ENCODE peak calls at places on chromosome 7, in seven cellular contexts. W is breast epithelium, P is cardiac muscle cell, V is transverse colon, L is H9, S is spleen, C is IMR-90. Z is an unnamed sample.

GRCh38 chr7:17129218-17129617 is 169.2 kb upstream of the AHR start:
- DNase-seq in W (no peak), P (no peak), V (no peak), L (no peak), S (no peak), C (no peak), Z (no peak)

GRCh38 chr7:4610768-4611467 is 71.2 kb upstream of the FOXK1 start:
- DNase-seq in W (no peak), P (peak; percentile 79), V (peak; percentile 55), L (peak; percentile 41), S (peak; percentile 71), C (peak; percentile 69), Z (no peak)

GRCh38 chr7:79287976-79288375 is 165.5 kb downstream of the MAGI2 start:
- DNase-seq in W (no peak), P (peak; percentile 21), V (no peak), L (no peak), S (no peak), C (peak; percentile 73), Z (no peak)

GRCh38 chr7:18425227-18425626 is 70.3 kb upstream of the HDAC9 start:
- DNase-seq in W (no peak), P (no peak), V (no peak), L (no peak), S (no peak), C (no peak), Z (no peak)

GRCh38 chr7:155482511-155483183 is 24.7 kb downstream of the EN2 start:
- DNase-seq in W (no peak), P (no peak), V (no peak), L (no peak), S (no peak), C (no peak), Z (no peak)

GRCh38 chr7:108327353-108327752 is 128.9 kb downstream of the NRCAM start:
- DNase-seq in W (no peak), P (no peak), V (no peak), L (no peak), S (no peak), C (no peak), Z (no peak)

GRCh38 chr7:20290505-20291111 is 40.1 kb upstream of the ITGB8 start:
- DNase-seq in W (no peak), P (no peak), V (no peak), L (no peak), S (no peak), C (no peak), Z (no peak)

GRCh38 chr7:142927085-142927745 is 6.3 kb downstream of the TRPV5 start:
- DNase-seq in W (no peak), P (no peak), V (no peak), L (no peak), S (no peak), C (no peak), Z (no peak)

GRCh38 chr7:44981035-44981706 is 2.4 kb upstream of the MYO1G start:
- DNase-seq in W (no peak), P (no peak), V (no peak), L (no peak), S (peak; percentile 68), C (no peak), Z (no peak)

GRCh38 chr7:21851445-21852043 is 94.2 kb downstream of the CDCA7L start:
- DNase-seq in W (no peak), P (no peak), V (no peak), L (no peak), S (no peak), C (no peak), Z (no peak)

GRCh38 chr7:108134486-108134885 is 4.3 kb upstream of the LAMB4 start:
- DNase-seq in W (no peak), P (no peak), V (no peak), L (no peak), S (no peak), C (no peak), Z (no peak)

GRCh38 chr7:134890246-134891240 is 95.8 kb upstream of the AGBL3 start:
- DNase-seq in W (no peak), P (peak; percentile 56), V (no peak), L (no peak), S (no peak), C (peak; percentile 57), Z (no peak)

GRCh38 chr7:140476698-140477261 is 2.5 kb downstream of the MKRN1 start:
- DNase-seq in W (no peak), P (no peak), V (no peak), L (no peak), S (no peak), C (no peak), Z (no peak)

GRCh38 chr7:140479062-140479738 is at the start of gene MKRN1:
- DNase-seq in W (peak; percentile 95), P (peak; percentile 94), V (peak; percentile 97), L (peak; percentile 98), S (peak; percentile 98), C (peak; percentile 90), Z (peak; percentile 73)

GRCh38 chr7:140478361-140479061 is 794 bp downstream of the MKRN1 start:
- DNase-seq in W (peak; percentile 54), P (peak; percentile 47), V (peak; percentile 43), L (peak; percentile 44), S (no peak), C (peak; percentile 27), Z (no peak)

GRCh38 chr7:140475747-140476333 is 3.5 kb downstream of the MKRN1 start:
- DNase-seq in W (no peak), P (peak; percentile 53), V (peak; percentile 62), L (no peak), S (no peak), C (peak; percentile 41), Z (no peak)

GRCh38 chr7:140479739-140480084 is 407 bp upstream of the MKRN1 start:
- DNase-seq in W (no peak), P (no peak), V (no peak), L (no peak), S (no peak), C (no peak), Z (no peak)
- H3K27ac ChIP-seq in W (peak overlapping the region; percentile 94), P (peak overlapping the region; percentile 65), V (peak overlapping the region; percentile 96), L (peak overlapping the region; percentile 24), S (peak overlapping the region; percentile 98), C (no peak overlapping the region), Z (peak overlapping the region; percentile 89)

GRCh38 chr7:39816462-39817065 is 133.5 kb upstream of the CDK13 start:
- DNase-seq in W (no peak), P (no peak), V (no peak), L (no peak), S (no peak), C (no peak), Z (no peak)

GRCh38 chr7:39824801-39825200 is 125.3 kb upstream of the CDK13 start:
- DNase-seq in W (no peak), P (no peak), V (no peak), L (no peak), S (no peak), C (no peak), Z (no peak)

GRCh38 chr7:39825391-39825790 is 124.7 kb upstream of the CDK13 start:
- DNase-seq in W (no peak), P (no peak), V (no peak), L (no peak), S (no peak), C (peak; percentile 7), Z (no peak)

GRCh38 chr7:39819514-39819913 is 130.5 kb upstream of the CDK13 start:
- DNase-seq in W (no peak), P (no peak), V (no peak), L (no peak), S (no peak), C (no peak), Z (no peak)
- H3K27ac ChIP-seq in W (no peak overlapping the region), P (no peak overlapping the region), V (no peak overlapping the region), L (no peak overlapping the region), S (no peak overlapping the region), C (no peak overlapping the region), Z (no peak overlapping the region)

GRCh38 chr7:30367561-30367960 is 83.2 kb downstream of the ZNRF2 start:
- DNase-seq in W (no peak), P (no peak), V (no peak), L (no peak), S (no peak), C (no peak), Z (no peak)
- H3K27ac ChIP-seq in W (no peak overlapping the region), P (no peak overlapping the region), V (no peak overlapping the region), L (no peak overlapping the region), S (no peak overlapping the region), C (no peak overlapping the region), Z (no peak overlapping the region)

DNA sequence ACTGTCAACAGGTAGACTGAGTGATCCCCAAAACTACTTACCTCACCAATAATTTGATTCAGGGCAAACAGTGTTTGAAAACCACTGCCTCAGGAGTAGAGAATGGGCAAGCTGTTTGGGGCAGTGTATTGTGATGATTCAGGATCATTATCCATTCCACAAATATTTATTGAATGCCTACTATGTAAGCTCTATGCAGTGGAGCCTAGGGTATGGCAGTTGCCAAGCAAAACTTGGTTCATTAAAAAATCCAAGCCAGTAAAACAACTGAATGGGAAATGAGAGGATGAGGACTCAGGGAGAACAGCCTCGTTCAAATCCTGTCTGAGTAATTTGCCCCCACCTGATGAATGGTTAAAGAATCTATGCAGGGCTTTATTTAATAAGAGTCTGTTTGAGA is 71.5 kb downstream of the CREB5 start:
- DNase-seq in W (no peak), P (no peak), V (no peak), L (no peak), S (no peak), C (peak; percentile 51), Z (no peak)
- H3K27ac ChIP-seq in W (no peak overlapping the region), P (no peak overlapping the region), V (no peak overlapping the region), L (no peak overlapping the region), S (no peak overlapping the region), C (no peak overlapping the region), Z (no peak overlapping the region)

GRCh38 chr7:1563939-1564602 is 5.8 kb downstream of the PSMG3 start:
- DNase-seq in W (no peak), P (no peak), V (no peak), L (no peak), S (no peak), C (no peak), Z (no peak)
- H3K27ac ChIP-seq in W (no peak overlapping the region), P (no peak overlapping the region), V (no peak overlapping the region), L (no peak overlapping the region), S (no peak overlapping the region), C (no peak overlapping the region), Z (peak overlapping the region; percentile 55)

GRCh38 chr7:51276967-51277366 is 39.6 kb downstream of the COBL start:
- DNase-seq in W (no peak), P (no peak), V (no peak), L (no peak), S (no peak), C (no peak), Z (no peak)

GRCh38 chr7:51276091-51276605 is 40.5 kb downstream of the COBL start:
- DNase-seq in W (no peak), P (no peak), V (no peak), L (no peak), S (no peak), C (no peak), Z (no peak)

GRCh38 chr7:51279391-51280023 is 37.1 kb downstream of the COBL start:
- DNase-seq in W (no peak), P (no peak), V (no peak), L (no peak), S (no peak), C (no peak), Z (no peak)

GRCh38 chr7:51280156-51280555 is 36.5 kb downstream of the COBL start:
- DNase-seq in W (no peak), P (no peak), V (no peak), L (no peak), S (no peak), C (no peak), Z (no peak)

DNA sequence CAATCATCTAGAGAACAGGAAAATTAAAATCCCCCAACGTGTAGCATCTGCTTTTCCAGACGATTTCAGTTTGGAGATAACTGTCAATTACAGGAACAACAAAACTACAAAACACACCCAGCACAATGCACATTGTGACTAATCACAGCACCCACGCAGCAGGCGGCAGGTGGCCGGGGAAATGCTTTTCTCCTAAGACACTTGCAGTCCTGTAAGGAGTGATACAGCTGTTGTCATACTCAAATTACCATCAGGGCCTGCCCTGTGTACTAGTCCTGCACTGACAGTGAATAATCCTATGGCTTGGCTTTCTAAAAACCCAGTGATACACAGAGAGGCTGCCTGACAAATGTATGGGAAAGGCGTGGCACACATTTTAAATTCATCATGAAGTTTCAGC is 37.8 kb downstream of the COBL start:
- DNase-seq in W (no peak), P (no peak), V (no peak), L (no peak), S (no peak), C (no peak), Z (no peak)
- H3K27ac ChIP-seq in W (no peak overlapping the region), P (no peak overlapping the region), V (no peak overlapping the region), L (no peak overlapping the region), S (no peak overlapping the region), C (no peak overlapping the region), Z (peak overlapping the region; percentile 10)